ENCODE peak calls at places on chromosomes 2 and 18, in seven cellular contexts. P is progenitor cell of endocrine pancreas, S is adipocyte, L is NCI-H774, O is OCI-LY7, C is RCC 7860, U is B cell. Z is an unnamed sample.

GRCh38 chr2:202178342-202178958 is 59.9 kb downstream of the SUMO1 start:
- DNase-seq in L (peak), O (peak), P (peak), C (peak), U (peak), S (peak), Z (peak)

GRCh38 chr2:130135692-130136541 is 6.9 kb upstream of the POTEF start:
- DNase-seq in S (no peak), U (no peak), O (no peak), P (peak), L (no peak), C (no peak), Z (no peak)

GRCh38 chr2:28359222-28360065 is 33.2 kb upstream of the FOSL2 start:
- DNase-seq in U (peak), C (peak), L (no peak), P (no peak), O (peak), S (no peak), Z (no peak)

GRCh38 chr2:219286436-219287115 is 7.4 kb downstream of the DNAJB2 start:
- DNase-seq in P (no peak), U (no peak), S (peak), O (peak), L (no peak), C (no peak), Z (no peak)

GRCh38 chr2:8391126-8391525 is 290.7 kb upstream of the ID2 start:
- DNase-seq in O (no peak), P (no peak), L (no peak), S (no peak), C (no peak), U (no peak), Z (no peak)

GRCh38 chr2:229775614-229776313 is 61.4 kb upstream of the DNER start:
- DNase-seq in U (no peak), C (no peak), P (no peak), S (no peak), O (peak), L (no peak), Z (no peak)

GRCh38 chr2:146587291-146587713 is 1257.5 kb upstream of the ACVR2A start:
- DNase-seq in C (no peak), U (no peak), S (no peak), L (no peak), O (no peak), P (no peak), Z (no peak)

GRCh38 chr2:63786506-63786905 is 55.2 kb upstream of the UGP2 start:
- DNase-seq in O (no peak), S (no peak), L (no peak), U (no peak), C (no peak), P (no peak), Z (peak)

GRCh38 chr2:226409134-226409533 is 390.5 kb downstream of the IRS1 start:
- DNase-seq in O (no peak), S (no peak), U (no peak), C (no peak), L (no peak), P (no peak), Z (no peak)

GRCh38 chr2:85273732-85274731 is 53.8 kb downstream of the TGOLN2 start:
- DNase-seq in U (no peak), S (peak), P (no peak), C (peak), L (no peak), O (no peak), Z (peak)

GRCh38 chr2:43727634-43728014 is 46.2 kb upstream of the DYNC2LI1 start:
- DNase-seq in O (no peak), C (no peak), P (no peak), L (no peak), U (no peak), S (no peak), Z (no peak)

GRCh38 chr2:209721497-209721896 is 50.1 kb upstream of the UNC80 start:
- DNase-seq in S (peak), U (no peak), L (no peak), P (no peak), O (no peak), C (no peak), Z (no peak)

GRCh38 chr18:34501553-34501952 is 208.5 kb upstream of the DTNA start:
- DNase-seq in C (no peak), O (no peak), S (no peak), U (no peak), L (no peak), P (no peak), Z (no peak)

GRCh38 chr2:20215183-20216040 is 9.5 kb downstream of the SDC1 start:
- DNase-seq in L (no peak), O (no peak), C (no peak), U (no peak), P (no peak), S (no peak), Z (no peak)

GRCh38 chr2:9206991-9207640 is 504 bp downstream of the ASAP2 start:
- DNase-seq in L (no peak), S (no peak), U (no peak), C (no peak), P (no peak), O (no peak), Z (peak)

GRCh38 chr2:220181158-220181557 is 553.7 kb downstream of the SLC4A3 start:
- DNase-seq in U (no peak), P (no peak), L (no peak), S (no peak), O (no peak), C (no peak), Z (no peak)

GRCh38 chr18:13570856-13571495 is 155.4 kb downstream of the FAM210A start:
- DNase-seq in P (no peak), U (no peak), S (peak), O (no peak), L (no peak), C (no peak), Z (no peak)

GRCh38 chr2:18519991-18520604 is 40.4 kb downstream of the RDH14 start:
- DNase-seq in O (no peak), C (no peak), U (no peak), P (no peak), L (no peak), S (no peak), Z (no peak)

GRCh38 chr2:142938240-142938639 is 60.8 kb downstream of the KYNU start:
- DNase-seq in C (no peak), O (no peak), U (no peak), L (no peak), S (no peak), P (no peak), Z (no peak)

GRCh38 chr2:45770773-45771172 is 119.3 kb downstream of the PRKCE start:
- DNase-seq in L (no peak), O (no peak), U (no peak), S (no peak), P (no peak), C (no peak), Z (no peak)

GRCh38 chr2:47009368-47009767 is 93.8 kb upstream of the MCFD2 start:
- DNase-seq in U (no peak), O (no peak), P (no peak), S (no peak), C (no peak), L (no peak), Z (no peak)

GRCh38 chr18:49730951-49731391 is 82.4 kb downstream of the ACAA2 start:
- DNase-seq in U (no peak), P (no peak), C (no peak), S (no peak), L (no peak), O (no peak), Z (no peak)

GRCh38 chr2:17849260-17849659 is 29.2 kb upstream of the KCNS3 start:
- DNase-seq in O (no peak), S (no peak), P (no peak), C (no peak), L (no peak), U (no peak), Z (no peak)

GRCh38 chr2:88690591-88691338 is 708 bp upstream of the RPIA start:
- DNase-seq in C (peak), P (no peak), S (peak), O (peak), L (peak), U (peak), Z (no peak)

GRCh38 chr2:72934683-72935610 is 17.6 kb downstream of the EMX1 start:
- DNase-seq in L (no peak), P (no peak), C (peak), U (no peak), S (no peak), O (peak), Z (no peak)

GRCh38 chr18:76518073-76518472 is 23.0 kb upstream of the ZNF516 start:
- DNase-seq in L (no peak), O (no peak), S (no peak), P (no peak), C (no peak), U (no peak), Z (no peak)

GRCh38 chr2:152740743-152741328 is 22.4 kb downstream of the ARL6IP6 start:
- DNase-seq in C (peak), O (peak), S (peak), L (peak), U (no peak), P (no peak), Z (peak)

Z was measured in cardiac muscle cell.